ENCODE peak calls at places on chromosome 21, in seven cellular contexts. One of them, this sample, is unnamed.
A peak's percentile ranks its signal among the peaks of the same experiment; 100 is the strongest.

GRCh38 chr21:40575983-40576382 is 271.0 kb downstream of the DSCAM start:
- DNase-seq in NCI-H1092: no peak
- DNase-seq in hippocampal formation: no peak
- DNase-seq in HEK293T: no peak
- DNase-seq in GOT3: no peak
- DNase-seq in HuH-7: no peak
- DNase-seq in NCI-H1105 treated with DMSO at 0.1 percent for 48 hours: no peak
- DNase-seq in this sample: no peak

GRCh38 chr21:43966946-43967512 is 45.1 kb upstream of the TRAPPC10 start:
- DNase-seq in GOT3: no peak
- DNase-seq in hippocampal formation: no peak
- DNase-seq in NCI-H1092: no peak
- DNase-seq in HEK293T: no peak
- DNase-seq in HuH-7: no peak
- DNase-seq in NCI-H1105 treated with DMSO at 0.1 percent for 48 hours: no peak
- DNase-seq in this sample: no peak

GRCh38 chr21:46008893-46009635 is 27.5 kb downstream of the COL6A1 start:
- DNase-seq in HuH-7: no peak
- DNase-seq in HEK293T: no peak
- DNase-seq in GOT3: no peak
- DNase-seq in NCI-H1092: no peak
- DNase-seq in NCI-H1105 treated with DMSO at 0.1 percent for 48 hours: no peak
- DNase-seq in hippocampal formation: no peak
- DNase-seq in this sample: no peak

GRCh38 chr21:42356680-42357079 is 5.9 kb upstream of the TFF2 start:
- DNase-seq in NCI-H1105 treated with DMSO at 0.1 percent for 48 hours: no peak
- DNase-seq in HuH-7: no peak
- DNase-seq in HEK293T: no peak
- DNase-seq in hippocampal formation: no peak
- DNase-seq in GOT3: no peak
- DNase-seq in NCI-H1092: no peak
- DNase-seq in this sample: no peak

GRCh38 chr21:34073749-34074282 is 438 bp downstream of the MRPS6 start:
- DNase-seq in HuH-7: peak; percentile 26
- DNase-seq in NCI-H1092: no peak
- DNase-seq in NCI-H1105 treated with DMSO at 0.1 percent for 48 hours: no peak
- DNase-seq in GOT3: no peak
- DNase-seq in hippocampal formation: no peak
- DNase-seq in HEK293T: peak; percentile 50
- DNase-seq in this sample: peak; percentile 28

GRCh38 chr21:34845521-34846213 is 176.9 kb downstream of the CLIC6 start:
- DNase-seq in NCI-H1105 treated with DMSO at 0.1 percent for 48 hours: no peak
- DNase-seq in hippocampal formation: no peak
- DNase-seq in HEK293T: no peak
- DNase-seq in GOT3: no peak
- DNase-seq in HuH-7: peak; percentile 17
- DNase-seq in NCI-H1092: no peak
- DNase-seq in this sample: peak; percentile 64

GRCh38 chr21:36916718-36917117 is 49.8 kb downstream of the HLCS start:
- DNase-seq in HEK293T: no peak
- DNase-seq in HuH-7: no peak
- DNase-seq in NCI-H1105 treated with DMSO at 0.1 percent for 48 hours: no peak
- DNase-seq in NCI-H1092: no peak
- DNase-seq in hippocampal formation: no peak
- DNase-seq in GOT3: no peak
- DNase-seq in this sample: no peak

GRCh38 chr21:45579383-45580180 is 37.3 kb upstream of the SLC19A1 start:
- DNase-seq in hippocampal formation: no peak
- DNase-seq in GOT3: no peak
- DNase-seq in NCI-H1092: no peak
- DNase-seq in HuH-7: peak; percentile 28
- DNase-seq in NCI-H1105 treated with DMSO at 0.1 percent for 48 hours: no peak
- DNase-seq in HEK293T: no peak
- DNase-seq in this sample: no peak

GRCh38 chr21:16473965-16474364 is 744.2 kb downstream of the USP25 start:
- DNase-seq in NCI-H1092: no peak
- DNase-seq in HEK293T: no peak
- DNase-seq in hippocampal formation: no peak
- DNase-seq in NCI-H1105 treated with DMSO at 0.1 percent for 48 hours: no peak
- DNase-seq in GOT3: no peak
- DNase-seq in HuH-7: no peak
- DNase-seq in this sample: no peak

GRCh38 chr21:33441489-33442477 is 38.0 kb downstream of the TMEM50B start:
- DNase-seq in HuH-7: no peak
- DNase-seq in HEK293T: no peak
- DNase-seq in NCI-H1105 treated with DMSO at 0.1 percent for 48 hours: peak; percentile 43
- DNase-seq in NCI-H1092: peak; percentile 63
- DNase-seq in hippocampal formation: no peak
- DNase-seq in GOT3: no peak
- DNase-seq in this sample: no peak

This sample was measured in T47D.